ENCODE peak calls at places on chromosomes 4 and X, in eight cellular contexts. One of them, this sample, is unnamed.

GRCh38 chr4:21628116-21628515 is 320.5 kb downstream of the KCNIP4 start:
- DNase-seq in cardiac muscle cell: no peak
- DNase-seq in transverse colon: no peak
- DNase-seq in mammary epithelial cell: no peak
- DNase-seq in BE2C: no peak
- DNase-seq in GM06990: no peak
- DNase-seq in body of pancreas: no peak
- DNase-seq in neural progenitor cell: no peak
- DNase-seq in this sample: no peak

GRCh38 chr4:123397276-123398150 is 918 bp downstream of the SPRY1 start:
- DNase-seq in cardiac muscle cell: peak; percentile 78
- DNase-seq in transverse colon: peak; percentile 64
- DNase-seq in mammary epithelial cell: peak; percentile 65
- DNase-seq in BE2C: peak; percentile 40
- DNase-seq in GM06990: peak; percentile 44
- DNase-seq in body of pancreas: peak; percentile 71
- DNase-seq in neural progenitor cell: peak; percentile 88
- DNase-seq in this sample: peak; percentile 79

GRCh38 chrX:118497180-118497814 is 1.7 kb downstream of the DOCK11 start:
- DNase-seq in cardiac muscle cell: no peak
- DNase-seq in transverse colon: no peak
- DNase-seq in mammary epithelial cell: no peak
- DNase-seq in BE2C: no peak
- DNase-seq in GM06990: no peak
- DNase-seq in body of pancreas: no peak
- DNase-seq in neural progenitor cell: no peak
- DNase-seq in this sample: no peak

GRCh38 chr4:153661215-153661822 is 22.8 kb upstream of the TLR2 start:
- DNase-seq in cardiac muscle cell: peak; percentile 75
- DNase-seq in transverse colon: no peak
- DNase-seq in mammary epithelial cell: peak; percentile 71
- DNase-seq in BE2C: no peak
- DNase-seq in GM06990: no peak
- DNase-seq in body of pancreas: no peak
- DNase-seq in neural progenitor cell: no peak
- DNase-seq in this sample: no peak

GRCh38 chr4:112425823-112426222 is 90.2 kb downstream of the NEUROG2 start:
- DNase-seq in cardiac muscle cell: no peak
- DNase-seq in transverse colon: no peak
- DNase-seq in mammary epithelial cell: no peak
- DNase-seq in BE2C: no peak
- DNase-seq in GM06990: no peak
- DNase-seq in body of pancreas: no peak
- DNase-seq in neural progenitor cell: no peak
- DNase-seq in this sample: no peak

GRCh38 chr4:53313510-53313909 is 52.4 kb downstream of the SCFD2 start:
- DNase-seq in cardiac muscle cell: peak; percentile 61
- DNase-seq in transverse colon: no peak
- DNase-seq in mammary epithelial cell: peak; percentile 6
- DNase-seq in BE2C: peak; percentile 20
- DNase-seq in GM06990: no peak
- DNase-seq in body of pancreas: no peak
- DNase-seq in neural progenitor cell: peak; percentile 69
- DNase-seq in this sample: peak; percentile 57

GRCh38 chr4:142379277-142380051 is 466.6 kb downstream of the INPP4B start:
- DNase-seq in cardiac muscle cell: peak; percentile 64
- DNase-seq in transverse colon: no peak
- DNase-seq in mammary epithelial cell: peak; percentile 69
- DNase-seq in BE2C: no peak
- DNase-seq in GM06990: no peak
- DNase-seq in body of pancreas: peak; percentile 24
- DNase-seq in neural progenitor cell: no peak
- DNase-seq in this sample: no peak

GRCh38 chr4:27068151-27068862 is 207.7 kb downstream of the STIM2 start:
- DNase-seq in cardiac muscle cell: no peak
- DNase-seq in transverse colon: no peak
- DNase-seq in mammary epithelial cell: no peak
- DNase-seq in BE2C: no peak
- DNase-seq in GM06990: no peak
- DNase-seq in body of pancreas: no peak
- DNase-seq in neural progenitor cell: no peak
- DNase-seq in this sample: no peak

GRCh38 chr4:105765690-105766407 is 57.3 kb downstream of the GSTCD start:
- DNase-seq in cardiac muscle cell: peak; percentile 91
- DNase-seq in transverse colon: no peak
- DNase-seq in mammary epithelial cell: peak; percentile 92
- DNase-seq in BE2C: peak; percentile 63
- DNase-seq in GM06990: no peak
- DNase-seq in body of pancreas: no peak
- DNase-seq in neural progenitor cell: no peak
- DNase-seq in this sample: peak; percentile 7

GRCh38 chr4:182880387-182881356 is 36.5 kb downstream of the DCTD start:
- DNase-seq in cardiac muscle cell: peak; percentile 59
- DNase-seq in transverse colon: peak; percentile 10
- DNase-seq in mammary epithelial cell: peak; percentile 65
- DNase-seq in BE2C: peak; percentile 64
- DNase-seq in GM06990: no peak
- DNase-seq in body of pancreas: no peak
- DNase-seq in neural progenitor cell: no peak
- DNase-seq in this sample: no peak

GRCh38 chrX:149540133-149540620 is 635 bp upstream of the EOLA1 start:
- DNase-seq in cardiac muscle cell: peak; percentile 93
- DNase-seq in transverse colon: peak; percentile 93
- DNase-seq in mammary epithelial cell: peak; percentile 68
- DNase-seq in BE2C: peak; percentile 93
- DNase-seq in GM06990: no peak
- DNase-seq in body of pancreas: peak; percentile 96
- DNase-seq in neural progenitor cell: peak; percentile 95
- DNase-seq in this sample: peak; percentile 93

GRCh38 chrX:149541521-149542047 is 772 bp downstream of the EOLA1 start:
- DNase-seq in cardiac muscle cell: peak; percentile 3
- DNase-seq in transverse colon: no peak
- DNase-seq in mammary epithelial cell: no peak
- DNase-seq in BE2C: no peak
- DNase-seq in GM06990: no peak
- DNase-seq in body of pancreas: no peak
- DNase-seq in neural progenitor cell: peak; percentile 72
- DNase-seq in this sample: no peak

GRCh38 chrX:149540621-149541520 is at the start of gene EOLA1:
- DNase-seq in cardiac muscle cell: peak; percentile 97
- DNase-seq in transverse colon: peak; percentile 91
- DNase-seq in mammary epithelial cell: peak; percentile 92
- DNase-seq in BE2C: peak; percentile 82
- DNase-seq in GM06990: peak; percentile 89
- DNase-seq in body of pancreas: peak; percentile 88
- DNase-seq in neural progenitor cell: no peak
- DNase-seq in this sample: peak; percentile 44

DNA sequence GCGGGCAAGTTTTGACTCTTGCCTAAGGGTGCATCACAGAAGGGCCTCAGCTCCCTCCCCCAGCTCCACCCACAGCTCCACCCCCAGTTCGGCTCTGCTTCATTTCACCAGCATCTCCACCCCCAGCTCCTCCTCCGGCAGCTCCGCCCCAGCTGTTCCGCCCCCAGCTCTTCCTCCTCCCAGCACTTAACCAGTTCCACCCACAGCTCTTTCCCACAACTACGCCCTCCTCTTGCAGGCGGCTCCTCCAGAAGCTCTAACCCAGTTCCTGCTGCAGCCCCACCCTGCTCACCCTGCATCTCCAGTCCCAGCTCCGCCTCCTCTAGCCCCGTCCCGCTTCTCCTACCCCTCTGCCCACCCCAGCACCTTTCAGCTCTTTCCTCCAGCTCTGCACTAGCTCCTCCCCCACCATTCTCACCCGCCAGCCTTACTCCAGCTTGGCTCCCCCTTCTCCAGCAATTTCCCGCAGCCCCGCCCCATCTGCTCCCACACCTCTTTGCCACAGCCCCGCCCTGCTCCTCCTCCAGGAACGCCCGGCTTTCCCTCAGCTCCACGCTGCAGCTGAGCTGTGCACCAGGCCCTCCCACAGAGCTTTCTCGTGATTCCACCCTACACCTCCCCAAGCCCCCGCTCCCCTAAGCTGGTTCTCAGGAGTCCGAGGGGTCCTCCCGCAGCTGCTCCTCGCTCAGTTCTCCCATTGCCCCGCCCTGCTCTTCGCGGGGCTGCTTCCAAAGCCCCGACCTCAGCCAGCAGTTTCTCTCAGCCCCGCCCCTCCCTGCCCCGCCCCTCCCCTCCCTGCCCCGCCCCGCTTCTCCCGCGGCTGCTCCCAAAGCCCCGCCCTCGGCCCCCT is 1.3 kb upstream of the EOLA1 start:
- DNase-seq in cardiac muscle cell: peak; percentile 96
- DNase-seq in transverse colon: peak; percentile 90
- DNase-seq in mammary epithelial cell: peak; percentile 88
- DNase-seq in BE2C: peak; percentile 88
- DNase-seq in GM06990: peak; percentile 92
- DNase-seq in body of pancreas: peak; percentile 91
- DNase-seq in neural progenitor cell: peak; percentile 91
- DNase-seq in this sample: peak; percentile 82
- H3K4me3 ChIP-seq in cardiac muscle cell: peak overlapping the region; percentile 41
- H3K4me3 ChIP-seq in transverse colon: peak overlapping the region; percentile 38
- H3K4me3 ChIP-seq in mammary epithelial cell: peak overlapping the region; percentile 51
- H3K4me3 ChIP-seq in BE2C: peak overlapping the region; percentile 55
- H3K4me3 ChIP-seq in GM06990: peak overlapping the region; percentile 62
- H3K4me3 ChIP-seq in body of pancreas: no peak overlapping the region
- H3K4me3 ChIP-seq in neural progenitor cell: peak overlapping the region; percentile 65
- H3K4me3 ChIP-seq in this sample: peak overlapping the region; percentile 67

GRCh38 chr4:176758731-176759130 is 34.0 kb downstream of the VEGFC start:
- DNase-seq in cardiac muscle cell: no peak
- DNase-seq in transverse colon: no peak
- DNase-seq in mammary epithelial cell: no peak
- DNase-seq in BE2C: no peak
- DNase-seq in GM06990: no peak
- DNase-seq in body of pancreas: no peak
- DNase-seq in neural progenitor cell: no peak
- DNase-seq in this sample: no peak
- H3K36me3 ChIP-seq in cardiac muscle cell: no peaks in the 10 kb centered on the region
- H3K36me3 ChIP-seq in transverse colon: no peaks in the 10 kb centered on the region
- H3K36me3 ChIP-seq in mammary epithelial cell: no peaks in the 10 kb centered on the region
- H3K36me3 ChIP-seq in BE2C: no peaks in the 10 kb centered on the region
- H3K36me3 ChIP-seq in GM06990: no peaks in the 10 kb centered on the region
- H3K36me3 ChIP-seq in body of pancreas: no peaks in the 10 kb centered on the region
- H3K36me3 ChIP-seq in neural progenitor cell: no peaks in the 10 kb centered on the region
- H3K36me3 ChIP-seq in this sample: no peaks in the 10 kb centered on the region

GRCh38 chr4:84502955-84503373 is 3.9 kb upstream of the NKX6-1 start:
- DNase-seq in cardiac muscle cell: no peak
- DNase-seq in transverse colon: no peak
- DNase-seq in mammary epithelial cell: no peak
- DNase-seq in BE2C: no peak
- DNase-seq in GM06990: no peak
- DNase-seq in body of pancreas: no peak
- DNase-seq in neural progenitor cell: peak; percentile 53
- DNase-seq in this sample: peak; percentile 48

GRCh38 chr4:84503495-84504437 is 4.7 kb upstream of the NKX6-1 start:
- DNase-seq in cardiac muscle cell: peak; percentile 80
- DNase-seq in transverse colon: no peak
- DNase-seq in mammary epithelial cell: peak; percentile 52
- DNase-seq in BE2C: peak; percentile 59
- DNase-seq in GM06990: no peak
- DNase-seq in body of pancreas: no peak
- DNase-seq in neural progenitor cell: peak; percentile 90
- DNase-seq in this sample: peak; percentile 72

GRCh38 chr4:84501197-84501492 is 2.1 kb upstream of the NKX6-1 start:
- DNase-seq in cardiac muscle cell: no peak
- DNase-seq in transverse colon: no peak
- DNase-seq in mammary epithelial cell: no peak
- DNase-seq in BE2C: no peak
- DNase-seq in GM06990: no peak
- DNase-seq in body of pancreas: no peak
- DNase-seq in neural progenitor cell: peak; percentile 43
- DNase-seq in this sample: peak; percentile 60

GRCh38 chr4:84501721-84502267 is 2.7 kb upstream of the NKX6-1 start:
- DNase-seq in cardiac muscle cell: no peak
- DNase-seq in transverse colon: no peak
- DNase-seq in mammary epithelial cell: no peak
- DNase-seq in BE2C: no peak
- DNase-seq in GM06990: no peak
- DNase-seq in body of pancreas: no peak
- DNase-seq in neural progenitor cell: peak; percentile 55
- DNase-seq in this sample: peak; percentile 61

GRCh38 chr4:84502333-84502954 is 3.4 kb upstream of the NKX6-1 start:
- DNase-seq in cardiac muscle cell: no peak
- DNase-seq in transverse colon: no peak
- DNase-seq in mammary epithelial cell: no peak
- DNase-seq in BE2C: no peak
- DNase-seq in GM06990: no peak
- DNase-seq in body of pancreas: no peak
- DNase-seq in neural progenitor cell: no peak
- DNase-seq in this sample: no peak
- H3K27me3 ChIP-seq in cardiac muscle cell: peaks cover 93% of the 10 kb centered on the region
- H3K27me3 ChIP-seq in transverse colon: peaks cover 100% of the 10 kb centered on the region
- H3K27me3 ChIP-seq in mammary epithelial cell: peaks cover 56% of the 10 kb centered on the region
- H3K27me3 ChIP-seq in BE2C: no peaks in the 10 kb centered on the region
- H3K27me3 ChIP-seq in GM06990: peaks cover 1% of the 10 kb centered on the region
- H3K27me3 ChIP-seq in body of pancreas: no peaks in the 10 kb centered on the region
- H3K27me3 ChIP-seq in neural progenitor cell: peaks cover 99% of the 10 kb centered on the region
- H3K27me3 ChIP-seq in this sample: peaks cover 59% of the 10 kb centered on the region

DNA sequence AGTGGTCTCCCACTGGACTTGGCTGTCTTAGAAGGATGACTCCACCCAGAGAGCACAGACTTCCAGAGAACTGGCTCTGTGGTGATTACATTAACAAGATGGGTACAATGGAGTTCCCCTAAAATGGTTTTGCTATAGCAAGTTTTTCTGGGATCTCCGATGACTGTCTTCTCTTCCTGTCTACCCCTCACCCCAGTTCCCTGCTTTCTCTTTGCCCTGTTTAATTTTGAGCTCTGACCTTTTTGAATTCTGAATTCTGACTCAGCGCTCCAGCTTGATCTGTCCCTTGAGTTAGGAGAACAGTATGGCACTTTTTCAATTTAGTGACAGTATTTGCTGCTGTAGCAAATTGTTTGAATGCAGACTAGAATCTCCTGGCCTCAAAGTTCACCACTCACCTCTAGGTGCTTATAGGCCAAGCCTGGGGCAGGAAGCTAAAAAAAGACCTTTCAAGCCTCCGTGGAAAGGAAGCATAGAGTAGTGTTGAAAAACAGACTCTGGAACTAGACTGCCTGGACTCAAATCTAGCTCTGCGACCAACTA is 7.0 kb downstream of the MSN start:
- DNase-seq in cardiac muscle cell: no peak
- DNase-seq in transverse colon: no peak
- DNase-seq in mammary epithelial cell: peak; percentile 29
- DNase-seq in BE2C: no peak
- DNase-seq in GM06990: no peak
- DNase-seq in body of pancreas: no peak
- DNase-seq in neural progenitor cell: no peak
- DNase-seq in this sample: no peak
- H3K4me3 ChIP-seq in cardiac muscle cell: no peak overlapping the region
- H3K4me3 ChIP-seq in transverse colon: no peak overlapping the region
- H3K4me3 ChIP-seq in mammary epithelial cell: no peak overlapping the region
- H3K4me3 ChIP-seq in BE2C: no peak overlapping the region
- H3K4me3 ChIP-seq in GM06990: peak overlapping the region; percentile 13
- H3K4me3 ChIP-seq in body of pancreas: no peak overlapping the region
- H3K4me3 ChIP-seq in neural progenitor cell: no peak overlapping the region
- H3K4me3 ChIP-seq in this sample: no peak overlapping the region